ENCODE peak calls at places on chromosomes 7 and 10, in eight cellular contexts. T, W, V, F, B, C, M and S are unnamed samples.

GRCh38 chr7:104207731-104208420 is at the start of gene ORC5:
- DNase-seq in F (no peak), V (peak; percentile 80), W (peak; percentile 83), M (peak; percentile 85), C (peak; percentile 79), T (peak; percentile 72), B (peak; percentile 84), S (peak; percentile 61)

GRCh38 chr7:557556-557877 is 37.9 kb upstream of the PDGFA start:
- DNase-seq in F (no peak), V (no peak), M (peak; percentile 22), C (no peak), W (no peak), B (no peak), T (no peak), S (no peak)

GRCh38 chr7:100799037-100799896 is 28.1 kb downstream of the EPHB4 start:
- DNase-seq in B (peak; percentile 57), V (peak; percentile 72), F (no peak), T (peak; percentile 84), C (peak; percentile 59), M (peak; percentile 81), W (no peak), S (peak; percentile 65)

GRCh38 chr10:78513330-78513729 is 479.7 kb downstream of the RPS24 start:
- DNase-seq in T (no peak), M (no peak), W (no peak), C (no peak), B (no peak), V (no peak), F (no peak), S (no peak)

GRCh38 chr10:113982745-113983144 is 60.9 kb upstream of the ADRB1 start:
- DNase-seq in T (no peak), V (peak; percentile 63), C (no peak), M (no peak), W (no peak), F (no peak), B (no peak), S (no peak)

GRCh38 chr7:20330797-20331230 is at the start of gene ITGB8:
- DNase-seq in B (peak; percentile 21), W (no peak), V (peak; percentile 48), C (peak; percentile 35), F (no peak), T (peak; percentile 46), M (no peak), S (no peak)

GRCh38 chr7:30469303-30469702 is 9.3 kb downstream of the NOD1 start:
- DNase-seq in W (no peak), B (peak; percentile 79), M (peak; percentile 100), F (peak; percentile 100), V (peak; percentile 83), T (peak; percentile 83), C (peak; percentile 100), S (no peak)

GRCh38 chr7:2572101-2572842 is 13.5 kb downstream of the IQCE start:
- DNase-seq in F (no peak), M (peak; percentile 43), B (no peak), C (no peak), T (peak; percentile 80), V (no peak), W (peak; percentile 53), S (no peak)

GRCh38 chr10:121624778-121625330 is 26.6 kb upstream of the FGFR2 start:
- DNase-seq in F (no peak), W (no peak), M (no peak), T (no peak), B (no peak), V (no peak), C (no peak), S (no peak)

GRCh38 chr10:56646712-56647111 is 285.7 kb upstream of the ZWINT start:
- DNase-seq in C (no peak), M (no peak), T (no peak), V (no peak), F (no peak), W (peak; percentile 28), B (no peak), S (no peak)

GRCh38 chr7:32588657-32589056 is 93.4 kb downstream of the AVL9 start:
- DNase-seq in W (no peak), T (no peak), M (peak; percentile 87), F (peak; percentile 41), V (no peak), C (peak; percentile 90), B (no peak), S (no peak)

GRCh38 chr10:91887075-91887899 is 22.0 kb downstream of the FGFBP3 start:
- DNase-seq in V (no peak), C (no peak), W (no peak), T (no peak), F (no peak), B (peak; percentile 33), M (peak; percentile 70), S (peak; percentile 87)

GRCh38 chr10:122126763-122127659 is 138.0 kb downstream of the TACC2 start:
- DNase-seq in F (peak; percentile 73), B (no peak), M (peak; percentile 89), V (peak; percentile 52), T (peak; percentile 65), C (peak; percentile 93), W (no peak), S (no peak)

GRCh38 chr7:4849390-4849789 is 12.4 kb downstream of the PAPOLB start:
- DNase-seq in F (no peak), W (no peak), V (no peak), T (no peak), B (no peak), C (peak; percentile 30), M (peak; percentile 23), S (peak; percentile 14)
- TF ChIP-seq CTCF in F (no peak), W (peak; percentile 17), V (no peak), T (peak; percentile 29), B (peak; percentile 12), C (peak; percentile 41), M (peak; percentile 37), S (peak; percentile 59)

GRCh38 chr7:132002343-132002968 is 446.0 kb upstream of the PODXL start:
- DNase-seq in V (no peak), C (no peak), F (no peak), T (no peak), W (no peak), M (no peak), B (no peak), S (no peak)

GRCh38 chr7:132001166-132001565 is 444.7 kb upstream of the PODXL start:
- DNase-seq in B (no peak), F (no peak), C (no peak), M (no peak), W (no peak), V (no peak), T (no peak), S (no peak)

GRCh38 chr7:131999193-131999592 is 442.8 kb upstream of the PODXL start:
- DNase-seq in W (no peak), V (no peak), C (no peak), F (no peak), B (no peak), M (no peak), T (no peak), S (no peak)

GRCh38 chr7:132009778-132010177 is 453.4 kb upstream of the PODXL start:
- DNase-seq in C (peak; percentile 18), T (no peak), B (no peak), M (peak; percentile 11), W (no peak), F (no peak), V (no peak), S (no peak)

DNA sequence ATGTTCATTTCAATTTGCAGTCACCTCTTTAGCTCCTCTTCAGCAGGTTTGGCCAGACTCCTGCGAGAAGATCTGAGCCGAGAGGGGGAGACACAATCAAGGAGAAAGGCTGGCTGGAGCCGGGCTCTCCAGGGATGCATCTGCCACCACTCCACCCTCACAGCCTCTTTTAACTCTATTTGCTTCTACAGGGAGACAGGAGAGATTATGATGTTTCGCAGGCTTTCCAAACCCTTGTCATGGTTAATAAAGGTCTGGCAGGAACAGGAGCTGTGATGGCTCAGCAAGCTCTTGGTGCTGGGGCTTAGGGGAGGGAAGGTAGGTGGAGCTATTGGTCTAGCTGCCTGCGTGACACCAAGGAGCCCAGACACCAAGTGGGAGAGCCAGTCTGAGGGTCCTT is 448.1 kb upstream of the PODXL start:
- DNase-seq in V (peak; percentile 35), B (peak; percentile 18), C (peak; percentile 36), W (no peak), T (no peak), M (peak; percentile 49), F (no peak), S (no peak)
- TF ChIP-seq CTCF in V (no peak), B (peak; percentile 41), C (peak; percentile 66), W (no peak), T (no peak), M (no peak), F (peak; percentile 43), S (no peak)

DNA sequence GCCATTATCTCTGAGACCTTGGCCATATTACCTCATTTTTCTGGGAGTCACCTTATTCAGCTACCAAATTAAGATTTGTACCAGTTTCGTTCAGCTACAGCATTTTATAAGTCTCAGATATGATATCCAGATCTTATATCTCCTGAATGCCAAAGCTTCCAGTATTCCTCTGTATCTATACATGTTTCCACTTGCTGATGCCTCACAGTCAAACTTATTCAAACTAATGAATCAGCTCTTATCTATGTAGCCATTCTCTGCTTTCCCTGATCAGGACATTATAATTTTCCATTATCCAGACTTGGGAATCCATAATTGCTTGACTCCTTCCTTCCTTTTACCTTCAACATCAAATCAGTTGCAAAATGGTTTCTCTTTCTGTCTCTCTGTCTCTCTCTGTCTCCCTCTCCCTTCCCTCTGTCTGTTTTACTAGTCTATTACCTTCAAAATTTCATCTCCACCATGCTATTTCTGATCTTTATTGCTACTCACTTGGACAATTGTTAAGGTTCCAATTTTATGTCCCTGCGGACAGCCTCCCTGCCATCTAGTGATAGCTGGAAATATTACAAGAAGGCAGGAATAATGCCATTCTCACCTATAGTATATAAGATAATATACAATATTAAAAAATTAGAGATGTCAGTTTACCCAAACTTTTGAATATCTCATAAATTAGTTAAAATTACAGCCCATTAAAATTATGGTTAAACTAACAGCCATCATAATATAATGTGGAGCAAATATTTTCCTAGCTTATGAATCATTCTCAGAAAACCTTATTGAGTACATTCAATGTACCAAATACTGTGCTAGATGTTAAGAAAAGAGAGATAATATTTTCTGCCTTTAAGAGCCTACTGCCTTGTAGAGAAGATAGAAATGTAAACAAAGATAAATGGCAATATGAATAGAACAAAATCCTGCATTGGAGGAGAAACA is 89.8 kb downstream of the PCLO start:
- DNase-seq in B (no peak), C (no peak), W (no peak), M (no peak), V (no peak), T (no peak), F (no peak), S (no peak)
- TF ChIP-seq CTCF in B (no peak), C (peak; percentile 16), W (no peak), M (no peak), V (no peak), T (no peak), F (no peak), S (peak; percentile 54)

GRCh38 chr10:33271969-33272583 is 62.4 kb downstream of the NRP1 start:
- DNase-seq in V (no peak), B (no peak), M (no peak), C (no peak), F (no peak), T (no peak), W (no peak), S (no peak)

GRCh38 chr10:33276282-33276923 is 58.1 kb downstream of the NRP1 start:
- DNase-seq in T (no peak), V (no peak), C (no peak), F (no peak), M (no peak), B (no peak), W (no peak), S (no peak)

GRCh38 chr10:33274096-33274785 is 60.2 kb downstream of the NRP1 start:
- DNase-seq in T (no peak), M (no peak), V (no peak), W (no peak), C (no peak), B (no peak), F (no peak), S (no peak)

GRCh38 chr10:33270971-33271370 is 63.5 kb downstream of the NRP1 start:
- DNase-seq in T (no peak), W (no peak), C (no peak), M (no peak), V (no peak), F (no peak), B (no peak), S (no peak)

GRCh38 chr10:33273295-33274002 is 61.0 kb downstream of the NRP1 start:
- DNase-seq in W (peak; percentile 95), M (peak; percentile 100), C (peak; percentile 100), T (peak; percentile 88), V (peak; percentile 85), F (peak; percentile 97), B (peak; percentile 88), S (no peak)
- TF ChIP-seq CTCF in W (no peak), M (peak; percentile 21), C (peak; percentile 48), T (no peak), V (no peak), F (peak; percentile 41), B (peak; percentile 17), S (no peak)